ENCODE peak calls at places on chromosomes 3 and 15, in six cellular contexts. J is upper lobe of left lung, H is A549, R is HepG2, Y is GM12878, G is K562. W is an unnamed sample.

GRCh38 chr3:24110051-24110450 is 165.0 kb downstream of the NR1D2 start:
- ATAC-seq in Y (no peak), J (no peak), H (no peak), R (no peak), G (no peak), W (no peak)

GRCh38 chr3:63290686-63291085 is 12.6 kb downstream of the SYNPR start:
- ATAC-seq in H (no peak), Y (no peak), R (no peak), G (no peak), J (no peak), W (no peak)

GRCh38 chr3:153785901-153786300 is 335.3 kb upstream of the ARHGEF26 start:
- ATAC-seq in Y (peak), G (no peak), H (no peak), J (no peak), R (peak), W (no peak)

GRCh38 chr15:68249058-68249713 is 19.7 kb upstream of the CLN6 start:
- ATAC-seq in J (no peak), Y (no peak), G (no peak), H (no peak), R (no peak), W (no peak)

GRCh38 chr3:5045961-5046360 is 66.7 kb downstream of the BHLHE40 start:
- ATAC-seq in J (no peak), Y (no peak), G (no peak), R (no peak), H (no peak), W (no peak)

GRCh38 chr3:46883252-46884185 is 6.0 kb downstream of the PTH1R start:
- ATAC-seq in J (no peak), Y (peak), G (peak), R (peak), H (peak), W (peak)

GRCh38 chr3:151881137-151881536 is 7.7 kb downstream of the SUCNR1 start:
- ATAC-seq in H (no peak), Y (no peak), J (no peak), G (no peak), R (no peak), W (no peak)

GRCh38 chr3:41975421-41976103 is 13.7 kb upstream of the ULK4 start:
- ATAC-seq in G (no peak), H (no peak), J (no peak), Y (no peak), R (no peak), W (no peak)

GRCh38 chr3:146050700-146051099 is 110.3 kb downstream of the PLOD2 start:
- ATAC-seq in H (no peak), G (no peak), Y (no peak), R (no peak), J (no peak), W (no peak)

GRCh38 chr3:186969607-186970006 is 39.3 kb downstream of the ST6GAL1 start:
- ATAC-seq in R (no peak), G (no peak), J (no peak), H (no peak), Y (no peak), W (peak)

GRCh38 chr3:183435701-183436100 is 7.3 kb upstream of the MCF2L2 start:
- ATAC-seq in J (no peak), Y (peak), G (peak), R (no peak), H (no peak), W (no peak)

GRCh38 chr15:63255485-63255990 is 21.9 kb upstream of the APH1B start:
- ATAC-seq in H (no peak), J (no peak), R (no peak), G (no peak), Y (no peak), W (no peak)

GRCh38 chr3:53593611-53594010 is 99.2 kb downstream of the CACNA1D start:
- ATAC-seq in J (no peak), H (no peak), G (no peak), R (no peak), Y (no peak), W (no peak)

GRCh38 chr15:99686290-99686689 is 46.9 kb downstream of the LYSMD4 start:
- ATAC-seq in H (no peak), R (no peak), Y (no peak), G (no peak), J (no peak), W (no peak)

GRCh38 chr3:4994823-4995499 is 15.7 kb downstream of the BHLHE40 start:
- ATAC-seq in Y (peak), J (no peak), G (peak), R (peak), H (peak), W (peak)

GRCh38 chr3:3178498-3179328 is 778 bp downstream of the CRBN start:
- ATAC-seq in G (peak), R (no peak), Y (peak), J (no peak), H (no peak), W (no peak)

GRCh38 chr15:80423215-80423614 is 19.0 kb downstream of the ARNT2 start:
- ATAC-seq in G (no peak), J (no peak), Y (no peak), H (no peak), R (no peak), W (no peak)

GRCh38 chr3:83193526-83193925 is 1432.1 kb upstream of the GBE1 start:
- ATAC-seq in H (no peak), R (no peak), Y (no peak), J (no peak), G (no peak), W (no peak)

GRCh38 chr3:153463895-153464294 is 301.9 kb downstream of the RAP2B start:
- ATAC-seq in Y (peak), R (no peak), G (no peak), H (no peak), J (no peak), W (no peak)

GRCh38 chr3:58383904-58384303 is 49.7 kb downstream of the PDHB start:
- ATAC-seq in H (no peak), Y (no peak), G (no peak), J (no peak), R (no peak), W (no peak)

GRCh38 chr3:182925330-182925943 is 54.9 kb downstream of the DCUN1D1 start:
- ATAC-seq in J (no peak), G (no peak), H (no peak), Y (peak), R (no peak), W (peak)

GRCh38 chr3:182808041-182808765 is 14.9 kb downstream of the ATP11B start:
- ATAC-seq in H (no peak), Y (no peak), G (peak), R (no peak), J (no peak), W (no peak)

GRCh38 chr15:26971303-26972018 is 480 bp downstream of the GABRG3 start:
- ATAC-seq in H (peak), Y (no peak), R (no peak), G (no peak), J (no peak), W (no peak)

GRCh38 chr3:58471025-58471887 is 20.6 kb upstream of the KCTD6 start:
- ATAC-seq in H (peak), Y (peak), R (peak), G (peak), J (peak), W (peak)

GRCh38 chr3:106813742-106814141 is 563.5 kb upstream of the CCDC54 start:
- ATAC-seq in H (no peak), R (no peak), G (no peak), J (no peak), Y (no peak), W (no peak)

GRCh38 chr3:105866656-105867653 is 1.9 kb downstream of the CBLB start:
- ATAC-seq in R (no peak), J (no peak), H (no peak), G (no peak), Y (peak), W (no peak)

DNA sequence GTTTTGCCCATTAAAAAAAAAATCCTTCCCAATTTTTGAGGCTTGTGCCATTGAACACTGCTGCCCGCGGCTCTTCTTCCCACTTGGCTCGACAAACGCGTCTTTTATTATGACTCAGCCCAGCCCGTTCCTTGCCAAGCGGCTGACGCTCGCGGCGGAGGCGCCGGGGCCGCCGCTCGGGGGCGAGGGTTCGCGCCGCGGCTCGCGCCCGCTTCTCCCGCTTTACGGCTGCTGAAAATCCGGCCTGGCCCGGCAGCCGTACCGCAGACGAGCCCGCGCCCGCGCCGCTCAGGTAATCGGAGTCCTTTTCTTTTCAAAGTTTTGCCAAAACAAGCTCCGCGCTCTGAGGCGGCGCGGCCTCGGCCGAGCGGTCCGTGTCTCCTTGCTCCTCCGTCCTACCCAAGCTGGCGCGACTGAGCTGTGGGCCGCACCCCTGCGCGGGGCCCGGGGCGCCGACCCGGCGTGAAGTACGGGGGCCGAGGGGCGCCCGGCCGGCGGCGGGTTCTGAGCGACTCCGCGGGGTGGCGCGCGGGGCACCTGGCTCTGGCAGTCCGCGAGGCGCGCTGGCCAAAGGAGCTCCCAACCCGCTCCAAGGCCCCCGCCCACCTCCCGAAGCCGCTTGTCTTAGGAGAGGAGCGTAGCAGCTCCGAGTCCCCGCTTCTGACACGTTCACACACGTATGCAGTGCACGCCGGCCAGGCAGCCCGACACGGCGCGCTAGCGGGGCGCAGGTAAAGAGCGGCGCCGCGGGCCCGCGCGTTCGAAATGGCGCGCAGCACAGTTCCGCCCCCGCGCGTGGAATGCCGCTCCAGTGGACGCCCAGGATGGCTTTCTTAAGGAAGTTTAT is 418.2 kb upstream of the NAALADL2 start:
- ATAC-seq in R (peak), J (peak), H (peak), Y (peak), G (peak), W (peak)
- TF ChIP-seq POLR2A in R (no peak), J (no peak), H (no peak), Y (no peak), G (no peak), W (peak)

GRCh38 chr3:13561376-13561775 is 12.5 kb downstream of the FBLN2 start:
- ATAC-seq in H (no peak), Y (no peak), J (no peak), G (no peak), R (no peak), W (no peak)
- H3K27ac ChIP-seq in H (no peak), Y (no peak), J (no peak), G (no peak), R (no peak), W (no peak)

DNA sequence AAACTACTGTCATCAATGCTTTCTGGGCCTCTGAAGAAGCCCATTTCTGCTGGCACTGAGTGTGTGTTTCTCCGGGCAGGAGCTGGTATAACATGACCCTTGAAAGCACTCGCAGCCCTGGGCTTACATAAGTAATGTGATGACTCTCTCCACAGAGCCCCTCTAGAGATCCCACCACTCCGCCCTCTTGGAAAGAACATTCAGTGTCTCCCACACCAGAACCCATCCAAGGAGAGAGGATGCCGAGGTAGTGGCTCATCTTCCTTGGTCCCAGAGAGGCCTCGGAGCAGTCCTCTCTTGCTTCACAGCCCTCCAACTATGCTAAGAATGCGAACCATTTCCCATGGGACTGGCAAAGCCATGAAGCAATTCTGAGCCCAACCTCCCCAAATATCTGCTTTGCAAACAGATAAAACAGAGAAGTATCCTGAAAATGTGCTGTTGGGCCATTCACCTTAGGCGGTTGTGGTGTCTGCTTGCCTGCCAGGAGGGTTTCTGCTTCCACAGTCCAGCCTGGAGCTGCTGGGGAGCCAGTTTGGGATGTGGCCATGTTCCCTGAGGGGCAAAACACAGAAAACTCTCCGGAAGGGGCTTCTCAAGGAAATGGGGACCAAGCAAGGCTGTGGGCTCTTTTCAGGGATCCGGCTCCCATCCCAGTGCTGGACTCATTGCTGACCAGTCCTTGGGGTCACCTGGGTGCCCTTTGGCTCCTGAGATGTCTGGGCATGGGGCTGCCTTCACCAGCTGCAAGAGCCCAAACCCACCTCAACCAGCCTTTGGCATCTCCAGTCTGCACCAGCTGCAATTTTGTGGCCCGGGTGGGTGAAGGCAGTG is 47.3 kb downstream of the AMOTL2 start:
- ATAC-seq in Y (no peak), R (peak), H (peak), G (no peak), J (peak), W (peak)
- TF ChIP-seq EP300 in Y (no peak), R (peak), H (peak), G (no peak), J (no peak), W (no peak)

DNA sequence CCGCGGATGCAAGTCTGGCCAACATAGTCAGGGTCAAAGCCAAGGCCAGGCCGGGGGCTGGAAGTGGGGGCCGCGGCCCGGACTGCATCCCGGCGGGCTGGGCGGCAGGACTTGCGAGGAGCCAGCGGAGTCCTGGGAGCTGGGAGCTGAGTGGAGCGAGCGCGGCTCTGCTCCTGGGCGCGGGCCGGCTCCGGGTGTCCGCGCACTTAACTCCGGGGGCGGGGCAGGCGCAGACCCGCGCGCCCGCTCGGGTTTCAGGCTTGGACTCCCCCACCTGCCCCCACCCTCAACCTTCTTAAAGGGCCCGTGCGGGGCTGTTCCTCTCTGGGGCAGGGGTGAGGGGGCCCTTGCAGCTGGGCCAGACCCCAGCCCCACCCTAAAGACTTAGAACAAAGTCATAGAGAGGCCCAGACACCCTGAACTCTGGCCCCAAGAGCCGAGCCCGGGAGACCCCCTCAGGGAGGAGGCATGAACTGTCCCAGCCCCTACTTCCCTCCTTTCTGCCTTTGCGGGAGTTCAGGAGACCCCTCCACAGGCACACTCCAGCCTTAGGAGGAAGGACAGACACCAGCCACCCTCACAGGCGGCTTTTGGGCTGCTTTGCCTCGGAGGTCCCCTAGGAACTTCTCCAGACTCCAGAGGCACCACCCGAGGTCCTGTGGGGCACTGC is at the start of gene CSPG4:
- ATAC-seq in H (no peak), J (no peak), G (peak), R (peak), Y (peak), W (peak)
- TF ChIP-seq POLR2A in H (no peak), J (no peak), G (no peak), R (no peak), Y (no peak), W (peak)

DNA sequence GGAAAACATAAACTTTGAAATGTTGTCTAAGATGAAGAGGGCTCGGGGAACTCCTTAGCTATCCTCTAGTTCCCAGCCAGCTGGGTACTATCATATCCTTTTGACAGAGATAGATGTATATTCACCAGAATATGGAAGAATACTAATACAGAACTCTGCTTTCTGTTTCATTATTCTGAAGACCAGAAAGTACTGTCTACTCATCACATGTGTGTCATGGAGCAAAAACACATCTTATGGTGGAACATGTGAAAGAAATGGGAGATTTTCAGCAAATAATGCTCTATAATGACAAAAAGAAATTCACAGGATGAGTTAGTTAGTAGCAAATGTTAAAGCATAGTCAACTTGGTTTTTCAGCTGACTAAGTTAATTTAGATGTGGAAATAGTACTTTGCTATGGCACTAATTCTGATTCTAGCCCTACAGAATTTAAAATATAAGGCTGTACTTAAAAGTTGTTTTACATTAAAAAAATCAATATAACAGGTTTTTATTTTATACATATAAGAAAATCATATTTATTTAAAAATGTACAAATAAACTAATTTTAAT is 16.5 kb downstream of the ISL2 start:
- ATAC-seq in Y (no peak), G (no peak), J (no peak), R (no peak), H (no peak), W (no peak)
- H3K27ac ChIP-seq in Y (no peak), G (no peak), J (no peak), R (no peak), H (no peak), W (no peak)

DNA sequence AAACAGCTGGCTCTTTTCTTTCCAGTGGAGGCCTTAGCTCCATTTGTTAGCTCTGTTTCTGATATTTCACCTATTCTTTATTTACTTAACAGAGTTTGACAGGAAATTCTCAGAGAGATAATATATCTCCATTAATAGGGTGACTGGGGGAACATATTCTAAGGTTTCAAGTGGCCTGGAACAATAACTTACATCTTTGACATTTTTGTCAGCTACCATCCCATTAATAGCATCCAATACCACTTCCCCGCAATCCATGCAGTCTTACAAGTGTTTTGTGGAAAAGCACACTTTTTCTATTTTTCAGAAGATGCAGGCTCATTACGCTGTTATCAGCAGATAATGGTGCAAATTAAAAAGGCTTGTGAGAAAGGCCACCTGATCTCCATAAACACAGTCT is 577.6 kb upstream of the MDFIC2 start:
- ATAC-seq in J (no peak), H (no peak), R (no peak), G (no peak), Y (no peak), W (no peak)
- TF ChIP-seq EP300 in J (no peak), H (no peak), R (no peak), G (no peak), Y (no peak), W (no peak)

GRCh38 chr3:14948609-14949038 is 1.2 kb downstream of the NR2C2 start:
- ATAC-seq in R (no peak), J (no peak), H (peak), G (no peak), Y (peak), W (no peak)
- TF ChIP-seq POLR2A in R (peak), J (no peak), H (peak), G (peak), Y (peak), W (no peak)

DNA sequence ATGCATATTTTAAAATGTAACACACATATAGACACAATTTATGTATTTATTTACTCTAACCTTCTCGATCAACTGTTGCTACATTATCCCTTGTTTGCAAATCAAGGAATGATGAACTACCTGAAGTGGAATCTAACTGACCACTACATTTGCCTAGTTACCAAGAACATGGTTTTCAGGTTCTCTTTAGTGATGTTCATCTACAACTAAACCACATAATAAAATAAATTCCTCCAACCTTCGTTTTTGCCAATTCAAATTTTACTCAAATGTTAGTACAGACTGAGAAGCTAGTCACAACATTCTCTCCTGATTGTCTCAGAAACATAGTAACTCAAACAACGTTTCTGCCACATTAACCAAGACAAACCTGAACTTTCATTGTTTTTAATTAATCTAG is 521.9 kb downstream of the FOXP1 start:
- ATAC-seq in Y (no peak), J (no peak), R (no peak), G (no peak), H (no peak), W (no peak)
- H3K27ac ChIP-seq in Y (no peak), J (peak), R (peak), G (no peak), H (no peak), W (peak)

GRCh38 chr3:119585193-119585592 is 5.9 kb downstream of the ADPRH start:
- ATAC-seq in R (no peak), H (no peak), Y (no peak), G (no peak), J (no peak), W (no peak)

GRCh38 chr3:119580148-119580760 is 962 bp downstream of the ADPRH start:
- ATAC-seq in Y (peak), R (peak), G (peak), J (peak), H (peak), W (peak)

GRCh38 chr3:119582178-119582577 is 2.9 kb downstream of the ADPRH start:
- ATAC-seq in H (no peak), Y (peak), J (no peak), R (no peak), G (no peak), W (no peak)

GRCh38 chr3:119575507-119575906 is 3.8 kb upstream of the ADPRH start:
- ATAC-seq in H (no peak), J (no peak), Y (no peak), R (no peak), G (no peak), W (no peak)

GRCh38 chr3:119579366-119580147 is at the start of gene ADPRH:
- ATAC-seq in Y (peak), R (peak), J (peak), H (peak), G (peak), W (peak)
- TF ChIP-seq EP300 in Y (no peak), R (no peak), J (no peak), H (no peak), G (no peak), W (no peak)

GRCh38 chr3:20068512-20069177 is 28.4 kb downstream of the KAT2B start:
- ATAC-seq in J (no peak), H (no peak), Y (no peak), R (no peak), G (no peak), W (no peak)
- TF ChIP-seq POLR2A in J (no peak), H (no peak), Y (no peak), R (no peak), G (no peak), W (no peak)